ENCODE peak calls at places on chromosomes 1 and 21, in ten cellular contexts. V is neuronal stem cell, Z is endothelial cell of umbilical vein, E is neural progenitor cell, D is lower lobe of right lung, B is PC-9, C is aorta, W is esophagus muscularis mucosa, Q is sigmoid colon, K is left lung. L is an unnamed sample. For H3K4me1, the result is how much of the 10 kb centered on the place peaks cover.

GRCh38 chr1:17568014-17568413 is 28.5 kb downstream of the ARHGEF10L start:
- DNase-seq in V (no peak), Z (no peak), E (no peak), D (no peak), B (no peak), C (no peak), W (no peak), Q (no peak), K (no peak), L (no peak)

GRCh38 chr1:66275601-66276023 is 258.3 kb upstream of the SGIP1 start:
- DNase-seq in V (no peak), Z (no peak), E (no peak), D (no peak), B (no peak), C (peak), W (no peak), Q (no peak), K (peak), L (no peak)

GRCh38 chr21:45158491-45159423 is 84.4 kb downstream of the ADARB1 start:
- DNase-seq in V (no peak), Z (no peak), E (no peak), D (no peak), B (no peak), C (no peak), W (peak), Q (no peak), K (no peak), L (no peak)

GRCh38 chr1:226990133-226990716 is 50.1 kb downstream of the COQ8A start:
- DNase-seq in V (no peak), Z (peak), E (no peak), D (no peak), B (no peak), C (no peak), W (peak), Q (peak), K (no peak), L (peak)

GRCh38 chr1:8239039-8239305 is 78.9 kb upstream of the SLC45A1 start:
- DNase-seq in V (no peak), Z (peak), E (no peak), D (peak), B (peak), C (peak), W (no peak), Q (peak), K (peak), L (peak)

GRCh38 chr1:203534526-203534925 is 40.6 kb downstream of the OPTC start:
- DNase-seq in V (no peak), Z (no peak), E (peak), D (no peak), B (peak), C (peak), W (peak), Q (peak), K (no peak), L (no peak)

GRCh38 chr21:45041351-45041805 is 33.0 kb upstream of the ADARB1 start:
- DNase-seq in V (no peak), Z (no peak), E (no peak), D (peak), B (no peak), C (peak), W (peak), Q (peak), K (peak), L (no peak)

GRCh38 chr1:3659093-3659492 is 6.8 kb downstream of the TP73 start:
- DNase-seq in V (no peak), Z (no peak), E (no peak), D (no peak), B (no peak), C (peak), W (no peak), Q (no peak), K (peak), L (no peak)

GRCh38 chr1:113455374-113455773 is 65.1 kb downstream of the MAGI3 start:
- DNase-seq in V (no peak), Z (no peak), E (no peak), D (no peak), B (no peak), C (no peak), W (no peak), Q (no peak), K (no peak), L (no peak)

GRCh38 chr1:46184920-46185658 is 8.8 kb upstream of the P3R3URF start:
- DNase-seq in V (no peak), Z (no peak), E (no peak), D (no peak), B (no peak), C (no peak), W (no peak), Q (no peak), K (no peak), L (no peak)

GRCh38 chr1:155977607-155978324 is 581 bp downstream of the ARHGEF2 start:
- DNase-seq in V (no peak), Z (no peak), E (peak), D (no peak), B (no peak), C (no peak), W (no peak), Q (peak), K (no peak), L (no peak)

GRCh38 chr1:20380616-20381035 is 90.0 kb downstream of the VWA5B1 start:
- DNase-seq in V (no peak), Z (no peak), E (no peak), D (no peak), B (peak), C (no peak), W (no peak), Q (peak), K (peak), L (no peak)

GRCh38 chr1:225253784-225254183 is 174.1 kb downstream of the LBR start:
- DNase-seq in V (no peak), Z (no peak), E (no peak), D (no peak), B (peak), C (no peak), W (no peak), Q (no peak), K (no peak), L (no peak)

GRCh38 chr1:21914880-21915640 is 22.1 kb downstream of the HSPG2 start:
- DNase-seq in V (no peak), Z (peak), E (no peak), D (peak), B (no peak), C (no peak), W (no peak), Q (no peak), K (no peak), L (peak)
- H3K4me1 ChIP-seq in V (under half), Z (half or more), E (under half), D (half or more), B (under half), C (under half), W (half or more), Q (under half), K (under half), L (under half)

DNA sequence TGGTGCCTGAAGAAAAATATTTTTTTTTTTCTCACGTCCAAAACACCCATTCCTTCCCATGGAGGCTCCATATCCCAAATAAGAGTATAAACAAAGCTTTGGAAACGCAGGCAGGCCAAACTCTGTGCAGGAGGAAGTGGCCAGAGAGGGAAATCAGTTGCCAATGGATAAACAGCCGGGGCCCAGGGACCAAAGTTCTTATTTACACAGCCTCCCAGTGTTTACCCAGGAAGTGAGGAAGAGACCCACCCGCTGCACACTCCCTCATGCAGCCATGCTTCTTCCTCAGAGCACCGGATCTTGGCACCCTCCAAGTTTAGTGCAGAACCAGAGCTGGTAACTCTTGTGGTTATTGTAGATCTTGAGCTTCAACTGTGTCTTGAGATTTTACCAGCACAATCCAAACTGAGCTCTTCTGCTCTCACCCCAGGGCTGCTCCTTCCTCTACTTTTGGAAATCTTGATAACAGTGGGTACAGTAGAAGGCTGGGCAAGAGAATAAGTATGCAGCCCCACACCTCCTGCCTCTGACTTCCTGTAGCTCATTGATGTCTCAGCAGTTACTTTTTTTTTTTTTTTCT is 14.2 kb downstream of the MARCKSL1 start:
- DNase-seq in V (no peak), Z (no peak), E (no peak), D (no peak), B (no peak), C (no peak), W (no peak), Q (peak), K (no peak), L (peak)
- H3K4me1 ChIP-seq in V (under half), Z (under half), E (under half), D (under half), B (under half), C (under half), W (under half), Q (under half), K (under half), L (under half)

GRCh38 chr21:41746744-41747006 is 20.2 kb downstream of the RIPK4 start:
- DNase-seq in V (no peak), Z (no peak), E (no peak), D (no peak), B (no peak), C (no peak), W (no peak), Q (no peak), K (no peak), L (no peak)
- H3K4me1 ChIP-seq in V (under half), Z (under half), E (under half), D (under half), B (under half), C (under half), W (under half), Q (under half), K (under half), L (under half)

GRCh38 chr1:58977595-58977994 is 193.7 kb upstream of the JUN start:
- DNase-seq in V (no peak), Z (no peak), E (no peak), D (no peak), B (no peak), C (no peak), W (no peak), Q (no peak), K (no peak), L (no peak)
- H3K4me1 ChIP-seq in V (under half), Z (under half), E (under half), D (under half), B (under half), C (under half), W (under half), Q (under half), K (under half), L (under half)

GRCh38 chr1:182304218-182305016 is 87.2 kb downstream of the GLUL start:
- DNase-seq in V (no peak), Z (no peak), E (no peak), D (no peak), B (no peak), C (no peak), W (no peak), Q (no peak), K (no peak), L (no peak)
- H3K4me1 ChIP-seq in V (under half), Z (under half), E (under half), D (under half), B (under half), C (under half), W (under half), Q (under half), K (under half), L (under half)

DNA sequence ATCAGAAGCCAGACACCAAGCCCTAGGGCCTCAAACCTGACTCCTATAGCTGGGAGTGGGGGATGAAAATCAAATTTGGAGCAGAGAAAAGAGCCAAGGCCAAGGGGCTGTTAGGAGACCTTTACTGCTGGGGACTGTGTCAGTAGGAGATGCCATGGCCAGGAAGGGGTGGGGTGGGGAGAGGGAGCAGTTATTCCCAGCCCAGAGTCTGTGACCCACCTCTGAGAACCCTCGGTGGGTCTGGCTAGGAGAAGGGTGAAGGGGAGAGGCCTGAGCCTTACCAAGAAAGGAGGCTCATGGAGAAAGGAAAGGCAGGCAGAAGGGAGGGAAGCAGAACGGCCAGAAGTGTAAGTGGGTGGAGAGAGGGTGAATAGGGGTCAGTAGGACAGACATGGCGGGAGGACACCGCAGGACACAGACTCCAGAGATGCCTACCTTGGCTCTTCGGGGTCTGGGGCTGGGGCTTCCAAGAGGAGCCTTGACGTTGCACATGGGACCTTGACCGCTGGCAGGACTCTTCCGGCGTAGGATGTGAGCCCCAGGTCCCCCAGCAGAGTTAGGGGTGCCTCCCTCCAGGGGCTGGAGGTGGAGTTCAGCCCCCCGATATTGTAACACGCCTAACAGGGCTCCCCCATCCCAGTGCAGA is 1.2 kb downstream of the ADAMTS4 start:
- DNase-seq in V (no peak), Z (no peak), E (no peak), D (no peak), B (no peak), C (peak), W (no peak), Q (no peak), K (no peak), L (no peak)
- H3K4me1 ChIP-seq in V (under half), Z (half or more), E (half or more), D (half or more), B (under half), C (under half), W (under half), Q (under half), K (under half), L (under half)

GRCh38 chr21:29338256-29338655 is 39.5 kb downstream of the BACH1 start:
- DNase-seq in V (no peak), Z (no peak), E (no peak), D (no peak), B (no peak), C (no peak), W (no peak), Q (no peak), K (no peak), L (no peak)
- H3K4me1 ChIP-seq in V (under half), Z (under half), E (under half), D (under half), B (under half), C (under half), W (under half), Q (under half), K (under half), L (under half)

GRCh38 chr21:37862536-37862935 is 53.7 kb downstream of the KCNJ6 start:
- DNase-seq in V (no peak), Z (peak), E (peak), D (no peak), B (no peak), C (no peak), W (peak), Q (no peak), K (no peak), L (no peak)
- H3K4me1 ChIP-seq in V (under half), Z (under half), E (under half), D (under half), B (under half), C (under half), W (under half), Q (under half), K (under half), L (under half)

GRCh38 chr1:61332196-61332753 is 249.9 kb downstream of the NFIA start:
- DNase-seq in V (no peak), Z (peak), E (no peak), D (no peak), B (no peak), C (no peak), W (no peak), Q (no peak), K (no peak), L (no peak)
- H3K4me1 ChIP-seq in V (under half), Z (under half), E (under half), D (under half), B (under half), C (under half), W (under half), Q (under half), K (under half), L (under half)

DNA sequence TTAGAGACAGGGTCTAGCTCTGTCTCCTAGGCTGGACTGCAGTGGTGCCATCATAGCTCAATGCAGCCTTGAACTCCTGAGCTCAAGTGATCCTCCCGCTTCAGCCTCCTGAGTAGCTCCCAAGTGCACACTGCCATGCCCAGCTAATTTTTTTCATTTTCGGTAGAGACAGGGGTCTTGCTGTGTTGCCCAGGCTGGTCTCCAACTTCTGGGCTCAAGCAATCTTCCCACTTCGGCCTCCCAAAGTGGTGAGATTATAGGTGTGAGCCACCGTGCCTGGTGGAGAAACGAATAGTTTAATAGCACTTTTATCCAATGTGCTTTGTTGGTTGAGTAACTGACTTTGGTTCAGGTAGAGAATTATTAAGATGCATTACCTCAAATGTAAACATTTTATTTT is 20.9 kb downstream of the PIK3CD start:
- DNase-seq in V (no peak), Z (no peak), E (no peak), D (no peak), B (no peak), C (no peak), W (no peak), Q (no peak), K (no peak), L (no peak)
- H3K4me1 ChIP-seq in V (under half), Z (under half), E (under half), D (under half), B (under half), C (under half), W (under half), Q (under half), K (under half), L (under half)